ENCODE peak calls at places on chromosomes 1 and 21, in eight cellular contexts. One of them, this sample, is unnamed.

GRCh38 chr1:85319931-85320330 is 43.5 kb upstream of the BCL10 start:
- DNase-seq in brain microvascular endothelial cell: no peak
- DNase-seq in astrocyte: no peak
- DNase-seq in AG04450: no peak
- DNase-seq in lower lobe of right lung: no peak
- DNase-seq in IMR-90: no peak
- DNase-seq in GM06990: no peak
- DNase-seq in kidney epithelial cell: no peak
- DNase-seq in this sample: no peak

GRCh38 chr1:8517579-8518489 is 199.9 kb downstream of the SLC45A1 start:
- DNase-seq in brain microvascular endothelial cell: no peak
- DNase-seq in astrocyte: no peak
- DNase-seq in AG04450: no peak
- DNase-seq in lower lobe of right lung: no peak
- DNase-seq in IMR-90: peak; percentile 43
- DNase-seq in GM06990: no peak
- DNase-seq in kidney epithelial cell: no peak
- DNase-seq in this sample: peak; percentile 39

GRCh38 chr1:119647734-119648619 is at the start of gene ZNF697:
- DNase-seq in brain microvascular endothelial cell: peak; percentile 97
- DNase-seq in astrocyte: peak; percentile 96
- DNase-seq in AG04450: peak; percentile 95
- DNase-seq in lower lobe of right lung: peak; percentile 97
- DNase-seq in IMR-90: peak; percentile 98
- DNase-seq in GM06990: peak; percentile 81
- DNase-seq in kidney epithelial cell: peak; percentile 87
- DNase-seq in this sample: peak; percentile 88

GRCh38 chr1:171472183-171472647 is 13.1 kb upstream of the PRRC2C start:
- DNase-seq in brain microvascular endothelial cell: no peak
- DNase-seq in astrocyte: no peak
- DNase-seq in AG04450: no peak
- DNase-seq in lower lobe of right lung: no peak
- DNase-seq in IMR-90: no peak
- DNase-seq in GM06990: no peak
- DNase-seq in kidney epithelial cell: no peak
- DNase-seq in this sample: no peak

GRCh38 chr21:41593784-41594138 is 85.8 kb upstream of the TMPRSS2 start:
- DNase-seq in brain microvascular endothelial cell: no peak
- DNase-seq in astrocyte: no peak
- DNase-seq in AG04450: no peak
- DNase-seq in lower lobe of right lung: no peak
- DNase-seq in IMR-90: no peak
- DNase-seq in GM06990: no peak
- DNase-seq in kidney epithelial cell: no peak
- DNase-seq in this sample: no peak

GRCh38 chr1:168963596-168963995 is 142.9 kb upstream of the ATP1B1 start:
- DNase-seq in brain microvascular endothelial cell: no peak
- DNase-seq in astrocyte: no peak
- DNase-seq in AG04450: no peak
- DNase-seq in lower lobe of right lung: no peak
- DNase-seq in IMR-90: no peak
- DNase-seq in GM06990: no peak
- DNase-seq in kidney epithelial cell: no peak
- DNase-seq in this sample: no peak

GRCh38 chr1:151425103-151425502 is 25.7 kb downstream of the PSMB4 start:
- DNase-seq in brain microvascular endothelial cell: no peak
- DNase-seq in astrocyte: no peak
- DNase-seq in AG04450: no peak
- DNase-seq in lower lobe of right lung: no peak
- DNase-seq in IMR-90: no peak
- DNase-seq in GM06990: no peak
- DNase-seq in kidney epithelial cell: no peak
- DNase-seq in this sample: no peak

GRCh38 chr21:42526379-42526727 is 12.7 kb downstream of the SLC37A1 start:
- DNase-seq in brain microvascular endothelial cell: no peak
- DNase-seq in astrocyte: no peak
- DNase-seq in AG04450: no peak
- DNase-seq in lower lobe of right lung: no peak
- DNase-seq in IMR-90: no peak
- DNase-seq in GM06990: no peak
- DNase-seq in kidney epithelial cell: no peak
- DNase-seq in this sample: no peak

GRCh38 chr1:32181563-32181962 is 2.1 kb downstream of the TXLNA start:
- DNase-seq in brain microvascular endothelial cell: no peak
- DNase-seq in astrocyte: no peak
- DNase-seq in AG04450: no peak
- DNase-seq in lower lobe of right lung: no peak
- DNase-seq in IMR-90: no peak
- DNase-seq in GM06990: no peak
- DNase-seq in kidney epithelial cell: no peak
- DNase-seq in this sample: no peak

DNA sequence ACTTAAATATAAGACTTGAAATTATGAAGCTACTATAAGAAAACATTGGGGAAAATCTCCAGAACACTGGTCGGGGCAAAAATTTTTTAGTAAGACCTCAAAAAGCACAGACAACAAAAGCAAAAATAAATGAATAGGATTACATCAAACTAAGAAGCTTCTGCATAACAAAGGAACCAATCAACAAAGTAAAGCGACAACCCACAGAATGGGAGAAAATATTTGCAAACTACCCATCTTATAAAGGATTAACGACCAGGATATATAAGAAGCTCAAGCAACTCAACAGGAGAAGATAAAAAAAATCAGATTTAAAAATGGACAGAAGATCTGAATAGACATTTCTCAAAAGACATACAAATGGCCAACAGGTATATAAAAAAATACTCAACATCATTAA is 19.1 kb downstream of the UCHL5 start:
- DNase-seq in brain microvascular endothelial cell: no peak
- DNase-seq in astrocyte: no peak
- DNase-seq in AG04450: no peak
- DNase-seq in lower lobe of right lung: no peak
- DNase-seq in IMR-90: no peak
- DNase-seq in GM06990: no peak
- DNase-seq in kidney epithelial cell: no peak
- DNase-seq in this sample: no peak
- H3K4me3 ChIP-seq in brain microvascular endothelial cell: no peak overlapping the region
- H3K4me3 ChIP-seq in astrocyte: no peak overlapping the region
- H3K4me3 ChIP-seq in AG04450: no peak overlapping the region
- H3K4me3 ChIP-seq in lower lobe of right lung: no peak overlapping the region
- H3K4me3 ChIP-seq in IMR-90: no peak overlapping the region
- H3K4me3 ChIP-seq in GM06990: no peak overlapping the region
- H3K4me3 ChIP-seq in kidney epithelial cell: no peak overlapping the region
- H3K4me3 ChIP-seq in this sample: no peak overlapping the region

GRCh38 chr1:64685247-64685646 is 59.6 kb upstream of the RAVER2 start:
- DNase-seq in brain microvascular endothelial cell: no peak
- DNase-seq in astrocyte: no peak
- DNase-seq in AG04450: no peak
- DNase-seq in lower lobe of right lung: no peak
- DNase-seq in IMR-90: no peak
- DNase-seq in GM06990: no peak
- DNase-seq in kidney epithelial cell: no peak
- DNase-seq in this sample: no peak
- H3K4me3 ChIP-seq in brain microvascular endothelial cell: no peak overlapping the region
- H3K4me3 ChIP-seq in astrocyte: no peak overlapping the region
- H3K4me3 ChIP-seq in AG04450: no peak overlapping the region
- H3K4me3 ChIP-seq in lower lobe of right lung: no peak overlapping the region
- H3K4me3 ChIP-seq in IMR-90: no peak overlapping the region
- H3K4me3 ChIP-seq in GM06990: no peak overlapping the region
- H3K4me3 ChIP-seq in kidney epithelial cell: no peak overlapping the region
- H3K4me3 ChIP-seq in this sample: no peak overlapping the region

GRCh38 chr1:65527672-65528071 is 107.2 kb downstream of the LEPR start:
- DNase-seq in brain microvascular endothelial cell: no peak
- DNase-seq in astrocyte: no peak
- DNase-seq in AG04450: no peak
- DNase-seq in lower lobe of right lung: no peak
- DNase-seq in IMR-90: no peak
- DNase-seq in GM06990: no peak
- DNase-seq in kidney epithelial cell: no peak
- DNase-seq in this sample: no peak

GRCh38 chr1:65527211-65527610 is 106.7 kb downstream of the LEPR start:
- DNase-seq in brain microvascular endothelial cell: no peak
- DNase-seq in astrocyte: peak; percentile 81
- DNase-seq in AG04450: no peak
- DNase-seq in lower lobe of right lung: no peak
- DNase-seq in IMR-90: peak; percentile 41
- DNase-seq in GM06990: no peak
- DNase-seq in kidney epithelial cell: no peak
- DNase-seq in this sample: no peak

GRCh38 chr1:65525297-65526048 is 105.0 kb downstream of the LEPR start:
- DNase-seq in brain microvascular endothelial cell: no peak
- DNase-seq in astrocyte: no peak
- DNase-seq in AG04450: no peak
- DNase-seq in lower lobe of right lung: peak; percentile 46
- DNase-seq in IMR-90: no peak
- DNase-seq in GM06990: peak; percentile 3
- DNase-seq in kidney epithelial cell: no peak
- DNase-seq in this sample: no peak

GRCh38 chr1:65526049-65526556 is 105.6 kb downstream of the LEPR start:
- DNase-seq in brain microvascular endothelial cell: no peak
- DNase-seq in astrocyte: no peak
- DNase-seq in AG04450: no peak
- DNase-seq in lower lobe of right lung: no peak
- DNase-seq in IMR-90: no peak
- DNase-seq in GM06990: no peak
- DNase-seq in kidney epithelial cell: no peak
- DNase-seq in this sample: no peak

DNA sequence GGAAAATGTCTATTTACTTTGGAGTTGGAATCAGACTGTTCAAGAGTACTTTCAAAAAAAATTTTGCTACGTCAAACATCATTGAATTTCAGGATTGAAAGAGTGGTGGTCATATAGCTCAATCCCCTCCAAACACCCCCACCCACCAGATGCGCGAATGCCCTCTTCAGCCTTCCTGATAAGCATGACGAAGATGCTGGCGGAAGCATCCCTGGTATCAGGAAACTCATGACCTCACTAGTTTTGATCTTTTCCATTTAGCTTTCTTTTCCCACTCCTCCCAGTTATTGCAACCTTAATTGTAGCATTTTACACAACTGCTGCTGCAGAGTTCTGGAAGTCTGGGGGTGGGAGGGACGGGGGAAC is 104.4 kb downstream of the LEPR start:
- DNase-seq in brain microvascular endothelial cell: no peak
- DNase-seq in astrocyte: no peak
- DNase-seq in AG04450: no peak
- DNase-seq in lower lobe of right lung: no peak
- DNase-seq in IMR-90: no peak
- DNase-seq in GM06990: no peak
- DNase-seq in kidney epithelial cell: no peak
- DNase-seq in this sample: no peak
- H3K4me3 ChIP-seq in brain microvascular endothelial cell: peak overlapping the region; percentile 51
- H3K4me3 ChIP-seq in astrocyte: no peak overlapping the region
- H3K4me3 ChIP-seq in AG04450: peak overlapping the region; percentile 52
- H3K4me3 ChIP-seq in lower lobe of right lung: peak overlapping the region; percentile 59
- H3K4me3 ChIP-seq in IMR-90: peak overlapping the region; percentile 43
- H3K4me3 ChIP-seq in GM06990: no peak overlapping the region
- H3K4me3 ChIP-seq in kidney epithelial cell: peak overlapping the region; percentile 48
- H3K4me3 ChIP-seq in this sample: peak overlapping the region; percentile 52

GRCh38 chr1:27789511-27790154 is 16.6 kb downstream of the STX12 start:
- DNase-seq in brain microvascular endothelial cell: peak; percentile 52
- DNase-seq in astrocyte: peak; percentile 54
- DNase-seq in AG04450: no peak
- DNase-seq in lower lobe of right lung: no peak
- DNase-seq in IMR-90: peak; percentile 57
- DNase-seq in GM06990: no peak
- DNase-seq in kidney epithelial cell: no peak
- DNase-seq in this sample: no peak
- H3K4me3 ChIP-seq in brain microvascular endothelial cell: no peak overlapping the region
- H3K4me3 ChIP-seq in astrocyte: no peak overlapping the region
- H3K4me3 ChIP-seq in AG04450: no peak overlapping the region
- H3K4me3 ChIP-seq in lower lobe of right lung: no peak overlapping the region
- H3K4me3 ChIP-seq in IMR-90: no peak overlapping the region
- H3K4me3 ChIP-seq in GM06990: no peak overlapping the region
- H3K4me3 ChIP-seq in kidney epithelial cell: no peak overlapping the region
- H3K4me3 ChIP-seq in this sample: no peak overlapping the region

DNA sequence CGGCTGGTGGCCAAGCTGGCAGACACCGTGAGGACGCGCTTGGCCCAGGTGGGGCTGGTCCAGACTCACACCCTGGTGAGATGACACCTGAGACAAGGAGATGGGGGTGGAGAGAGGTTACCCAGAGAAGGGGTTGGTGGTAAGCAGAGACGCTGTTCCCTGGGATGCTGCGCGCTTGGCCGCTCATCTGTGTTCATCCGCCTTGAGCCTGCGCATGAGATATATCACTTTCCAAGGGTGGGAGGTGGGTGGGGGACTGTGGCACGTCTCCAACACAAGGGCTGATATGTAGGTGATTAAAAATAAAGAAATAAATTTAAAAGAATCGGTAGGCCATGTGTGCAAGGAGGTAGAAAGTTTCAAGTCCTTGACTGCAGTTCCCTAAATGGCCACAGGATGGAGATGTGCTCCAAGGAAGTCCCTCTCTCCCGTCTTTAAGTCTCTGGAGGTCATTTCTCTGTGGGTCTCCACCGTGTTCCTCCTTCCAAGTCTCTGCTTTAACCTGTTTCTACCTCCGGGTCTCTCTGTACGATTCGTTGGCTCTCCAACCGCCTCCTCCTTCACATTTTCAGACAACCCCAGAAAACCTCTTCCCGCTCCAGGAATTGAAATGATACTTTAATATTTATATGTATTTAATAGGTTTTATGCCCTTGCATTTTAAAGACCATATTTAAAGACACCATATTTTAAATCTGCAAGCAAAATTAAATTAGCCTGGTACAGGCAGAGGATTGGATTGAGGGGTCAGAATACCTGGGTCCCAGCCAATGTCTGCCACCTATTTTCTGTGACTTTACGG is 4.5 kb downstream of the TTC24 start:
- DNase-seq in brain microvascular endothelial cell: peak; percentile 82
- DNase-seq in astrocyte: peak; percentile 60
- DNase-seq in AG04450: peak; percentile 72
- DNase-seq in lower lobe of right lung: no peak
- DNase-seq in IMR-90: peak; percentile 84
- DNase-seq in GM06990: no peak
- DNase-seq in kidney epithelial cell: peak; percentile 57
- DNase-seq in this sample: no peak
- H3K4me3 ChIP-seq in brain microvascular endothelial cell: no peak overlapping the region
- H3K4me3 ChIP-seq in astrocyte: no peak overlapping the region
- H3K4me3 ChIP-seq in AG04450: no peak overlapping the region
- H3K4me3 ChIP-seq in lower lobe of right lung: no peak overlapping the region
- H3K4me3 ChIP-seq in IMR-90: no peak overlapping the region
- H3K4me3 ChIP-seq in GM06990: no peak overlapping the region
- H3K4me3 ChIP-seq in kidney epithelial cell: no peak overlapping the region
- H3K4me3 ChIP-seq in this sample: no peak overlapping the region